ENCODE peak calls at places on chromosomes 4 and X, in four cellular contexts. X is left cardiac atrium; E is activated CD4-positive, alpha-beta T cell treated with anti-CD3 and anti-CD28 coated beads for 24 hours; T is NCI-H1105 treated with DMSO at 0.1 percent for 48 hours. D is an unnamed sample.

GRCh38 chr4:158861281-158861680 is 92.5 kb downstream of the FNIP2 start:
- DNase-seq in X (no peak), E (no peak), T (no peak), D (no peak)

GRCh38 chr4:38385286-38386010 is 278.6 kb upstream of the KLF3 start:
- DNase-seq in X (no peak), E (no peak), T (no peak), D (no peak)

GRCh38 chrX:22424919-22425318 is 152.2 kb downstream of the CBLL2 start:
- DNase-seq in X (no peak), E (no peak), T (no peak), D (no peak)

GRCh38 chrX:71256051-71256450 is 2.1 kb upstream of the ZMYM3 start:
- DNase-seq in X (no peak), E (no peak), T (peak), D (no peak)

GRCh38 chrX:19886888-19887531 is 390 bp downstream of the SH3KBP1 start:
- DNase-seq in X (no peak), E (no peak), T (no peak), D (no peak)

GRCh38 chr4:139535228-139535851 is 20.7 kb downstream of the SETD7 start:
- DNase-seq in X (no peak), E (no peak), T (no peak), D (no peak)

GRCh38 chr4:21780158-21780557 is 168.4 kb downstream of the KCNIP4 start:
- DNase-seq in X (no peak), E (no peak), T (no peak), D (no peak)

GRCh38 chrX:73468376-73468775 is 21.5 kb downstream of the CDX4 start:
- DNase-seq in X (no peak), E (no peak), T (no peak), D (no peak)

GRCh38 chr4:17854076-17854475 is 43.3 kb downstream of the NCAPG start:
- DNase-seq in X (no peak), E (no peak), T (no peak), D (no peak)

GRCh38 chr4:151991001-151991883 is 230.4 kb upstream of the GATB start:
- DNase-seq in X (peak), E (no peak), T (no peak), D (no peak)

GRCh38 chr4:38857354-38858096 is 908 bp upstream of the TLR6 start:
- DNase-seq in X (peak), E (no peak), T (no peak), D (no peak)

GRCh38 chrX:24149346-24150050 is at the start of gene ZFX:
- DNase-seq in X (peak), E (no peak), T (no peak), D (peak)

GRCh38 chrX:11210397-11210796 is 82.8 kb upstream of the AMELX start:
- DNase-seq in X (no peak), E (no peak), T (no peak), D (no peak)

GRCh38 chrX:1274786-1275185 is 6.2 kb downstream of the CSF2RA start:
- DNase-seq in X (no peak), E (no peak), T (no peak), D (no peak)

GRCh38 chr4:118265312-118266144 is 87.3 kb downstream of the PRSS12 start:
- DNase-seq in X (peak), E (no peak), T (no peak), D (peak)